ENCODE peak calls at places on chromosomes 1 and 21, in eight cellular contexts. J is lung, F is WERI-Rb-1, E is progenitor cell of endocrine pancreas, T is A549, K is kidney epithelial cell, R is H1, X is heart left ventricle. B is an unnamed sample.

GRCh38 chr21:35924714-35925301 is 135.5 kb downstream of the SETD4 start:
- DNase-seq in J (no peak), F (no peak), E (no peak), T (peak), K (peak), R (no peak), X (peak), B (no peak)

GRCh38 chr1:230851291-230851691 is 17.0 kb downstream of the C1orf198 start:
- DNase-seq in J (no peak), F (no peak), E (no peak), T (no peak), K (no peak), R (no peak), X (no peak), B (no peak)

GRCh38 chr1:41536296-41536695 is 51.8 kb upstream of the EDN2 start:
- DNase-seq in J (no peak), F (no peak), E (no peak), T (no peak), K (no peak), R (no peak), X (peak), B (no peak)

GRCh38 chr1:33242652-33243051 is 13.6 kb upstream of the ZNF362 start:
- DNase-seq in J (no peak), F (no peak), E (no peak), T (no peak), K (no peak), R (no peak), X (no peak), B (no peak)

GRCh38 chr1:153291514-153291913 is 21.2 kb downstream of the PGLYRP3 start:
- DNase-seq in J (no peak), F (no peak), E (no peak), T (no peak), K (no peak), R (no peak), X (no peak), B (no peak)

GRCh38 chr21:24590261-24590660 is 1017.0 kb downstream of the MRPL39 start:
- DNase-seq in J (no peak), F (no peak), E (no peak), T (no peak), K (no peak), R (no peak), X (no peak), B (no peak)

GRCh38 chr1:180515857-180516388 is 13.5 kb upstream of the ACBD6 start:
- DNase-seq in J (peak), F (peak), E (peak), T (peak), K (no peak), R (peak), X (peak), B (peak)

GRCh38 chr1:160679893-160680292 is 31.7 kb downstream of the CD48 start:
- DNase-seq in J (no peak), F (no peak), E (no peak), T (no peak), K (no peak), R (no peak), X (no peak), B (no peak)

GRCh38 chr21:41580758-41581554 is 73.0 kb upstream of the TMPRSS2 start:
- DNase-seq in J (no peak), F (no peak), E (no peak), T (no peak), K (no peak), R (peak), X (no peak), B (no peak)

GRCh38 chr1:235421751-235422150 is 54.5 kb downstream of the TBCE start:
- DNase-seq in J (no peak), F (no peak), E (no peak), T (no peak), K (no peak), R (no peak), X (no peak), B (no peak)

GRCh38 chr1:51924455-51924854 is 45.9 kb upstream of the NRDC start:
- DNase-seq in J (no peak), F (no peak), E (no peak), T (no peak), K (no peak), R (no peak), X (no peak), B (no peak)

GRCh38 chr1:157438236-157439012 is 113.9 kb downstream of the FCRL5 start:
- DNase-seq in J (no peak), F (no peak), E (no peak), T (no peak), K (no peak), R (no peak), X (no peak), B (no peak)

GRCh38 chr1:205012416-205013140 is 30.4 kb upstream of the CNTN2 start:
- DNase-seq in J (no peak), F (no peak), E (no peak), T (no peak), K (no peak), R (no peak), X (no peak), B (no peak)

GRCh38 chr21:29201186-29201585 is 70.7 kb downstream of the MAP3K7CL start:
- DNase-seq in J (no peak), F (no peak), E (no peak), T (no peak), K (no peak), R (no peak), X (no peak), B (no peak)

GRCh38 chr1:85894651-85895050 is 186.4 kb upstream of the ZNHIT6 start:
- DNase-seq in J (no peak), F (peak), E (no peak), T (peak), K (no peak), R (peak), X (no peak), B (no peak)

GRCh38 chr1:119475866-119476439 is 31.1 kb upstream of the HSD3B1 start:
- DNase-seq in J (peak), F (peak), E (peak), T (peak), K (peak), R (peak), X (peak), B (no peak)

GRCh38 chr1:67610450-67610849 is 74.6 kb upstream of the GADD45A start:
- DNase-seq in J (no peak), F (no peak), E (no peak), T (no peak), K (no peak), R (no peak), X (no peak), B (no peak)

GRCh38 chr1:78033797-78034172 is 12.0 kb upstream of the GIPC2 start:
- DNase-seq in J (no peak), F (no peak), E (no peak), T (no peak), K (no peak), R (no peak), X (no peak), B (no peak)

GRCh38 chr21:29718081-29718815 is 221.5 kb downstream of the GRIK1 start:
- DNase-seq in J (no peak), F (no peak), E (no peak), T (no peak), K (no peak), R (no peak), X (no peak), B (no peak)

DNA sequence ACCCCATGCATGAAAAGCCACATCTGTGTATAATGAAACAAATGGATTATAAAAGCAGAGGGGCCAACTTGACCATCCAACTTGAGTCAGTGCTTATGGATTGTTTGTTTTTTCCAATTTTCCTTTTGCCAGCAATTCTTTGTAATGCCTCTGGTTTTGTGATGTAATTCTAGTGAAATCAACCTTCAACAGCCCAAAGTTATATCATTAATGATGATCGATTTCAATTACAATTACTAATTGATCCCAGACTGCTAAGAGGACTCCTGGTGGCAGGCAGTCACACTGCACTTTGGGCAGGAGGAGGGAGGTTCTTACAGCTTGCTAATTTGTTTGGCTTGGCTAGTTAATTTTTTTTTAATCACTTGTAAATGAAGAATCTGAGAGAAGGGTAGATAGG is 552.3 kb downstream of the NUF2 start:
- DNase-seq in J (no peak), F (no peak), E (no peak), T (no peak), K (no peak), R (no peak), X (no peak), B (no peak)
- TF ChIP-seq CTCF in J (no peak), F (peak), E (peak), T (no peak), K (peak), R (peak), X (no peak), B (peak)

GRCh38 chr1:232381676-232382075 is 248.3 kb downstream of the SIPA1L2 start:
- DNase-seq in J (no peak), F (no peak), E (no peak), T (no peak), K (no peak), R (no peak), X (no peak), B (no peak)

GRCh38 chr1:232382671-232383070 is 247.3 kb downstream of the SIPA1L2 start:
- DNase-seq in J (no peak), F (no peak), E (no peak), T (no peak), K (no peak), R (no peak), X (no peak), B (no peak)

GRCh38 chr1:232378266-232379041 is 251.5 kb downstream of the SIPA1L2 start:
- DNase-seq in J (no peak), F (no peak), E (no peak), T (no peak), K (no peak), R (no peak), X (no peak), B (no peak)

GRCh38 chr1:232380131-232380530 is 249.8 kb downstream of the SIPA1L2 start:
- DNase-seq in J (no peak), F (no peak), E (no peak), T (no peak), K (no peak), R (no peak), X (no peak), B (no peak)

GRCh38 chr1:232380556-232380955 is 249.4 kb downstream of the SIPA1L2 start:
- DNase-seq in J (no peak), F (no peak), E (no peak), T (no peak), K (no peak), R (no peak), X (no peak), B (no peak)
- TF ChIP-seq CTCF in J (no peak), F (no peak), E (no peak), T (no peak), K (no peak), R (no peak), X (no peak), B (no peak)

DNA sequence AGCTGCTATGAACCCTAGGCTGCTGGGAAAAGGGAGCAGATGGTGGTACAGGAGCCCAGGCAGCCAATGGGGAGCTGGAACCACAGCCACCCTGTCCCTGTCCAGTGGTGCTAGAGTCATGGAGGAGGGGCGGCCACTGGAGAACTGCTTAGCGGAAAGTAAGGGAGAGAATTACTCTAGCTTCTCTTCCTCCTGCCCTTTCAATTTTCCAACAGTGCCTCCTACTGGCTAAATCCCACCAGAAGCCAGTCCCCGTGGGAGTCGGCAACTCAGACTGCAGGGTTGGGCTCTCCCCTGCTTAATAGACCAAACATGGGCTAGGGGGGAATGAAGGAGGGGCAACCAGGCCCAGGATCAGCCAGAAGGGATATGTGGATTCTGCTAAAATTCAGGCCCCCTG is 154.5 kb downstream of the ACTL8 start:
- DNase-seq in J (no peak), F (peak), E (no peak), T (no peak), K (no peak), R (peak), X (no peak), B (no peak)
- TF ChIP-seq CTCF in J (no peak), F (peak), E (peak), T (peak), K (peak), R (peak), X (peak), B (no peak)

GRCh38 chr1:32223683-32224082 is 1.5 kb downstream of the EIF3I start:
- DNase-seq in J (no peak), F (no peak), E (no peak), T (no peak), K (no peak), R (no peak), X (no peak), B (no peak)
- TF ChIP-seq CTCF in J (no peak), F (no peak), E (no peak), T (no peak), K (no peak), R (no peak), X (no peak), B (no peak)

DNA sequence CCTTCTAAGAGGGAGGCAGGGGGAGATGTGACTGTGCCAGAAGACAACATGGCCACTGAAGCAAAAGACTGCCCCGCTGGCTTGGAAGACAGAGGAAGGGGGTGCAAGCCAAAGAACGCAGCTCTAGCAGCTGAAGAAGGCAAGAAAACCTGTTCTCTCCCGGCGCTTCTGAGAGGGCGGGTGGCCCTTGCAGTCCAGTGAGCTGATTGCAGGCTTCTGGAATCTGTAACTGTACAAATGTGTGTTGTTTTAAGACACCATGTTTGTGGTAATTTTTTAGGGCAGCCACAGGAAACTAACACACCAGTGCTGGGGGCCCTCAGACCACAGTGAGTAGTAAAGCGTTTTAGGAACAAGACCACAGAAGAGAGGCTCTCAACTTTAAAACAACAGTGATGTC is 47.0 kb downstream of the CD46 start:
- DNase-seq in J (peak), F (peak), E (no peak), T (no peak), K (no peak), R (no peak), X (no peak), B (no peak)
- TF ChIP-seq CTCF in J (no peak), F (no peak), E (no peak), T (no peak), K (no peak), R (no peak), X (no peak), B (no peak)

GRCh38 chr1:27052527-27052926 is 39.9 kb upstream of the TENT5B start:
- DNase-seq in J (no peak), F (no peak), E (no peak), T (no peak), K (no peak), R (no peak), X (no peak), B (no peak)
- TF ChIP-seq CTCF in J (no peak), F (no peak), E (no peak), T (no peak), K (no peak), R (no peak), X (no peak), B (no peak)

B was measured in D721Med.